ENCODE peak calls at places on chromosomes 1 and 21, in nine cellular contexts. Z, C, Y, M, K, N, X, L and E are unnamed samples.
A peak's percentile ranks its signal among the peaks of the same experiment; 100 is the strongest.

GRCh38 chr1:201861448-201861847 is 27.2 kb upstream of the SHISA4 start:
- DNase-seq in Y (no peak), K (no peak), N (no peak), C (no peak), Z (no peak), X (no peak), M (no peak), L (no peak), E (no peak)

GRCh38 chr21:41217656-41218380 is 49.9 kb downstream of the BACE2 start:
- DNase-seq in Z (peak; percentile 22), K (no peak), M (no peak), C (no peak), X (peak; percentile 87), N (peak; percentile 66), L (no peak), Y (peak; percentile 74), E (no peak)

GRCh38 chr1:178487070-178487615 is 9.6 kb downstream of the CLEC20A start:
- DNase-seq in Y (no peak), C (no peak), N (no peak), X (no peak), Z (no peak), K (no peak), M (no peak), L (no peak), E (no peak)

GRCh38 chr21:29264721-29265120 is 34.0 kb upstream of the BACH1 start:
- DNase-seq in K (no peak), M (no peak), N (no peak), L (no peak), X (peak; percentile 8), Z (no peak), Y (no peak), C (no peak), E (no peak)

GRCh38 chr1:206581571-206581981 is 30.7 kb downstream of the EIF2D start:
- DNase-seq in N (no peak), K (peak; percentile 58), Y (no peak), Z (no peak), L (no peak), X (no peak), C (no peak), M (no peak), E (no peak)

GRCh38 chr1:43275826-43276620 is 6.2 kb downstream of the TMEM125 start:
- DNase-seq in K (peak; percentile 27), C (no peak), L (no peak), Y (no peak), Z (no peak), N (no peak), M (no peak), X (no peak), E (no peak)

GRCh38 chr1:202682477-202682876 is 27.8 kb downstream of the SYT2 start:
- DNase-seq in K (no peak), N (no peak), L (no peak), Y (no peak), Z (no peak), M (no peak), X (no peak), C (no peak), E (no peak)

GRCh38 chr1:230328342-230329015 is 97.7 kb downstream of the PGBD5 start:
- DNase-seq in M (no peak), L (no peak), N (no peak), Y (no peak), K (no peak), X (peak; percentile 31), Z (no peak), C (no peak), E (no peak)

GRCh38 chr1:58748625-58749198 is 35.1 kb downstream of the JUN start:
- DNase-seq in C (no peak), Y (no peak), K (no peak), N (no peak), X (no peak), M (no peak), L (no peak), Z (no peak), E (no peak)

GRCh38 chr1:78673120-78673519 is 23.5 kb downstream of the IFI44 start:
- DNase-seq in M (no peak), N (peak; percentile 21), Z (peak; percentile 22), K (no peak), Y (no peak), X (no peak), C (peak; percentile 36), L (no peak), E (no peak)

GRCh38 chr1:112605633-112606327 is 13.2 kb downstream of the ST7L start:
- DNase-seq in C (no peak), Z (no peak), N (no peak), M (no peak), X (peak; percentile 46), K (no peak), Y (no peak), L (no peak), E (no peak)

GRCh38 chr1:35559317-35559944 is 1.8 kb downstream of the NCDN start:
- DNase-seq in Y (no peak), X (no peak), C (no peak), K (no peak), N (no peak), L (no peak), M (no peak), Z (no peak), E (no peak)

GRCh38 chr1:35557611-35558373 is at the start of gene NCDN:
- DNase-seq in C (peak; percentile 98), N (peak; percentile 98), M (peak; percentile 96), Y (peak; percentile 97), L (peak; percentile 98), X (peak; percentile 98), K (peak; percentile 99), Z (peak; percentile 93), E (peak; percentile 92)

GRCh38 chr1:35560256-35561225 is 2.9 kb downstream of the NCDN start:
- DNase-seq in N (no peak), Y (no peak), C (no peak), X (no peak), L (peak; percentile 71), M (no peak), K (peak; percentile 60), Z (no peak), E (no peak)

GRCh38 chr1:35557118-35557610 is at the start of gene KIAA0319L:
- DNase-seq in Y (peak; percentile 87), C (peak; percentile 87), K (peak; percentile 93), X (no peak), Z (peak; percentile 71), L (peak; percentile 91), M (peak; percentile 87), N (peak; percentile 76), E (peak; percentile 44)

DNA sequence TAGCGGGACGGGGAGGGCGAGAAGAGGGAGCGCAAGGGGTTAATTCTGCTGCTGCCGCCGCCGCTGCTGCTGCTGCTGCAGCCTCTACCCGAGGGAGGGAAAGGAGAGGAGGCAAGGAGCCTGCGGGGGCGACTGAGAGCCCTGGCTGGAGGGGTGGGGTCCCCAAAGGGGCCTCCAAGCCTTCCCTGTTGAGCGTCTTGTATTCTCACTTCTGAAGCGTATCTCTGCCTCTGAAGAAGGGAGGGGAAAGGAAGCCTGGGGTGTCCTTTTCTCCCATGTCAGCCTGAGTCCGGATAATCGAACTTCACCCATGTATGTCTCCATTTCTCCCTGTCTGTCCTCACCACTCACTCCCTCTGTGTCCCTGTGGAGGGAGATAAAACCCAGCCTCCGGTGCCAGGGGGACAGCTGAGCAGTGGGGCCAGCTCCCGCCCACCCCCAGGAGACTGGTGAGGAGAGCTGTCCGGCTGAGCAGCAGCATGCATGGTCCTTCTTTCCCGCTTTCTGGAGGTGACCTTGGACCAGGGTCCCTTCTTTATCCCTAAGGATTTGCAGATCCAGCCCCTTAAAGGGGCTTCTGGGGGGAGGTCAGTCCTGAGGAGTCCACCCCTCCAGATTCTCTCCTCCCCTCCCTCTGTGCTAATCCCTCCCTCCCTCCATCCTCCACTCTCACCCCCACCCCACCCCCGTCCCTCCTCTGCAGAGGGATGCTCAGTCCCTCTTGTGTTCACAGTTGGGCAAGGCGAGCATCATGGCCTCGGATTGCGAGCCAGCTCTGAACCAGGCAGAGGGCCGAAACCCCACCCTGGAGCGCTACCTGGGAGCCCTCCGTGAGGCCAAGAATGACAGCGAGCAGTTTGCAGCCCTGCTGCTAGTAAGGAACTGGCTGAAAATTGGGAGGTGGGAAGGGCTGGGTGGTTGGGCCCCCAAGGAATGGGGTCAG is 1.0 kb downstream of the NCDN start:
- DNase-seq in Z (no peak), C (peak; percentile 52), N (peak; percentile 57), Y (no peak), L (peak; percentile 32), M (no peak), K (no peak), X (no peak), E (no peak)
- TF ChIP-seq CTCF in Z (no peak), C (peak; percentile 5), N (no peak), Y (no peak), L (no peak), M (no peak), K (no peak), X (no peak), E (no peak)

GRCh38 chr1:943545-944340 is 15.3 kb downstream of the NOC2L start:
- DNase-seq in Z (no peak), X (no peak), M (no peak), N (no peak), K (no peak), C (no peak), L (no peak), Y (no peak), E (no peak)
- H3K27me3 ChIP-seq in Z (peaks cover 4% of the 10 kb centered on the region), X (no peaks in the 10 kb centered on the region), M (no peaks in the 10 kb centered on the region), N (peaks cover 22% of the 10 kb centered on the region), K (peaks cover 48% of the 10 kb centered on the region), C (peaks cover 25% of the 10 kb centered on the region), L (peaks cover 33% of the 10 kb centered on the region), Y (no peaks in the 10 kb centered on the region), E (peaks cover 6% of the 10 kb centered on the region)

DNA sequence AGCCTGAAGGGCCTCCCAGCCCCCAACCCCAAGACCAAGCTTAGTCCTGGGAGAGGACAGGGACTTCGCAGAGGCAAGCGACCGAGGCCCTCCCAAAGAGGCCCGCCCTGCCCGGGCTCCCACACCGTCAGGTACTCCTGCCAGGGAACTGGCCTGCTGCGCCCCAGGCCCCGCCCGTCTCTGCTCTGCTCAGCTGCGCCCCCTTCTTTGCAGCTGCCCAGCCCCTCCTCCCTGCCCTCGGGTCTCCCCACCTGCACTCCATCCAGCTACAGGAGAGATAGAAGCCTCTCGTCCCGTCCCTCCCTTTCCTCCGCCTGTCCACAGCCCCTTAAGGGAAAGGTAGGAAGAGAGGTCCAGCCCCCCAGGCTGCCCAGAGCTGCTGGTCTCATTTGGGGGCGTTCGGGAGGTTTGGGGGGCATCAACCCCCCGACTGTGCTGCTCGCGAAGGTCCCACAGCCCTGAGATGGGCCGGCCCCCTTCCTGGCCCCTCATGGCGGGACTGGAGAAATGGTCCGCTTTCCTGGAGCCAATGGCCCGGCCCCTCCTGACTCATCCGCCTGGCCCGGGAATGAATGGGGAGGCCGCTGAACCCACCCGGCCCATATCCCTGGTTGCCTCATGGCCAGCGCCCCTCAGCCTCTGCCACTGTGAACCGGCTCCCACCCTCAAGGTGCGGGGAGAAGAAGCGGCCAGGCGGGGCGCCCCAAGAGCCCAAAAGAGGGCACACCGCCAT is 21.9 kb upstream of the ARF1 start:
- DNase-seq in L (no peak), K (peak; percentile 64), Y (no peak), N (peak; percentile 44), X (peak; percentile 23), M (no peak), Z (peak; percentile 36), C (no peak), E (no peak)
- TF ChIP-seq CTCF in L (no peak), K (no peak), Y (no peak), N (peak; percentile 6), X (no peak), M (no peak), Z (peak; percentile 13), C (no peak), E (no peak)

GRCh38 chr1:216854836-216855485 is 131.7 kb upstream of the ESRRG start:
- DNase-seq in Y (no peak), Z (no peak), L (no peak), K (no peak), X (no peak), C (no peak), M (no peak), N (no peak), E (no peak)
- H3K27me3 ChIP-seq in Y (no peaks in the 10 kb centered on the region), Z (no peaks in the 10 kb centered on the region), L (no peaks in the 10 kb centered on the region), K (no peaks in the 10 kb centered on the region), X (no peaks in the 10 kb centered on the region), C (no peaks in the 10 kb centered on the region), M (no peaks in the 10 kb centered on the region), N (no peaks in the 10 kb centered on the region), E (no peaks in the 10 kb centered on the region)

GRCh38 chr1:145846191-145846590 is 761 bp downstream of the NUDT17 start:
- DNase-seq in N (peak; percentile 61), Z (peak; percentile 43), M (no peak), C (peak; percentile 61), K (no peak), Y (no peak), L (no peak), X (peak; percentile 23), E (no peak)
- TF ChIP-seq CTCF in N (peak; percentile 57), Z (peak; percentile 69), M (peak; percentile 53), C (peak; percentile 75), K (peak; percentile 57), Y (peak; percentile 42), L (peak; percentile 46), X (peak; percentile 80), E (peak; percentile 66)